ENCODE peak calls at places on chromosome 3, in five cellular contexts. B, W, N, P and Z are unnamed samples.

GRCh38 chr3:53211704-53212702 is 43.8 kb downstream of the TKT start:
- DNase-seq in B (no peak), P (no peak), W (no peak), N (no peak), Z (no peak)

GRCh38 chr3:111412656-111413055 is 129.3 kb upstream of the CD96 start:
- DNase-seq in W (no peak), N (no peak), B (no peak), P (no peak), Z (no peak)

GRCh38 chr3:133792171-133792763 is 13.3 kb upstream of the SRPRB start:
- DNase-seq in N (no peak), B (peak; percentile 18), P (no peak), W (no peak), Z (no peak)

GRCh38 chr3:487580-487979 is 291.0 kb downstream of the CHL1 start:
- DNase-seq in P (no peak), W (no peak), N (no peak), B (no peak), Z (no peak)

GRCh38 chr3:127720985-127721384 is 48.2 kb downstream of the ABTB1 start:
- DNase-seq in B (no peak), W (no peak), N (peak; percentile 35), P (peak; percentile 44), Z (no peak)

GRCh38 chr3:107412376-107412775 is 35.1 kb downstream of the CCDC54 start:
- DNase-seq in P (peak; percentile 63), N (no peak), W (no peak), B (no peak), Z (no peak)

GRCh38 chr3:51283421-51283820 is 101.7 kb upstream of the MANF start:
- DNase-seq in P (no peak), B (no peak), W (no peak), N (no peak), Z (no peak)

GRCh38 chr3:172275586-172275985 is 172.7 kb downstream of the GHSR start:
- DNase-seq in B (no peak), W (no peak), N (no peak), P (no peak), Z (no peak)

GRCh38 chr3:47715928-47716327 is 65.8 kb downstream of the SMARCC1 start:
- DNase-seq in B (peak; percentile 20), W (no peak), N (no peak), P (no peak), Z (no peak)

GRCh38 chr3:160982497-160982896 is 122.7 kb downstream of the B3GALNT1 start:
- DNase-seq in N (no peak), W (no peak), P (no peak), B (no peak), Z (no peak)

GRCh38 chr3:58562498-58562897 is 14.7 kb downstream of the FAM107A start:
- DNase-seq in W (no peak), B (no peak), N (no peak), P (no peak), Z (no peak)

GRCh38 chr3:101972430-101973162 is 123.3 kb downstream of the NFKBIZ start:
- DNase-seq in W (no peak), B (no peak), P (no peak), N (no peak), Z (no peak)

GRCh38 chr3:171011109-171011508 is 15.4 kb downstream of the SLC2A2 start:
- DNase-seq in N (no peak), P (no peak), W (no peak), B (no peak), Z (no peak)

GRCh38 chr3:142272200-142272891 is 47.0 kb upstream of the GK5 start:
- DNase-seq in B (no peak), W (no peak), P (no peak), N (no peak), Z (no peak)

GRCh38 chr3:113136529-113136928 is 74.8 kb upstream of the BOC start:
- DNase-seq in W (no peak), B (no peak), N (no peak), P (no peak), Z (no peak)

GRCh38 chr3:143037867-143038266 is 36.5 kb downstream of the U2SURP start:
- DNase-seq in N (no peak), B (no peak), W (no peak), P (no peak), Z (no peak)

GRCh38 chr3:39107056-39107873 is at the start of the genes GORASP1 and TTC21A:
- DNase-seq in P (peak; percentile 96), N (peak; percentile 94), B (peak; percentile 82), W (peak; percentile 91), Z (peak; percentile 89)
- TF ChIP-seq EP300 in P (no peak), N (no peak), B (no peak), W (no peak), Z (no peak)

GRCh38 chr3:69367586-69367985 is 18.3 kb downstream of the FRMD4B start:
- DNase-seq in N (no peak), P (no peak), B (no peak), W (no peak), Z (no peak)
- H3K4me3 ChIP-seq in N (no peak overlapping the region), P (no peak overlapping the region), B (no peak overlapping the region), W (no peak overlapping the region), Z (no peak overlapping the region)

GRCh38 chr3:44584646-44585501 is at the start of gene ZNF660:
- DNase-seq in P (peak; percentile 84), B (no peak), N (peak; percentile 66), W (peak; percentile 37), Z (peak; percentile 27)
- TF ChIP-seq EP300 in P (no peak), B (no peak), N (no peak), W (no peak), Z (no peak)

GRCh38 chr3:186360779-186361178 is 1.3 kb downstream of the DGKG start:
- DNase-seq in N (no peak), B (no peak), P (peak; percentile 67), W (no peak), Z (no peak)
- H3K4me3 ChIP-seq in N (peak overlapping the region; percentile 51), B (no peak overlapping the region), P (peak overlapping the region; percentile 63), W (peak overlapping the region; percentile 39), Z (peak overlapping the region; percentile 56)

GRCh38 chr3:15794303-15794771 is 3.4 kb downstream of the ANKRD28 start:
- DNase-seq in P (no peak), B (peak; percentile 33), W (no peak), N (no peak), Z (no peak)
- TF ChIP-seq EP300 in P (no peak), B (no peak), W (no peak), N (no peak), Z (no peak)

DNA sequence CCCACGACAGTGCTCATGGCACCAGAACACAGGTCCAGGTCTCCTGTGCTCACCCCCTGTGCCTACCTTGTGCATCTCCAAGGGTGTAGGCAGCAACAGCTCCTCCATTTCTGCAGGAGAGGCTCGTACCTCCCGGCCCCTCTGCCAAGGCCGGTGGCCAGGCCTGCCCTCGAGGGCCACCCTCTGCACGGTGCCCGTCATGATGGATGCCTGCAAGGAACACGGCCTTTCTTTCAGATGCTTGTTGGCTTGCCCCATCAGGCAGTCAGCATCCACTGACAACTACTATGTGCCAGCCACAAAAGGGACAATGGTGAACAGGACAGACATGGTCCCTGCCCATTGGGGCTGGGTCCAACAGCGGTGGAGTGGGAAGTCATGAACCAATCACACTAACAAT is 43.8 kb downstream of the GRIP2 start:
- DNase-seq in B (no peak), N (peak; percentile 26), P (no peak), W (no peak), Z (no peak)
- H3K4me3 ChIP-seq in B (no peak overlapping the region), N (no peak overlapping the region), P (no peak overlapping the region), W (no peak overlapping the region), Z (no peak overlapping the region)